ENCODE peak calls at places on chromosomes 4 and X, in four cellular contexts. One of them, this sample, is unnamed.
A peak's percentile ranks its signal among the peaks of the same experiment; 100 is the strongest.

GRCh38 chrX:42276982-42277690 is 353.8 kb upstream of the CASK start:
- DNase-seq in stimulated activated CD4-positive, alpha-beta T cell treated with anti-CD3 and anti-CD28 coated beads, Interleukin-4, amount 100 ng/mL, for 24 hours: no peak
- DNase-seq in NCI-H1694 treated with DMSO at 0.1 percent for 48 hours: no peak
- DNase-seq in HT-29: no peak
- DNase-seq in this sample: no peak

GRCh38 chr4:8769645-8770517 is 101.8 kb downstream of the HMX1 start:
- DNase-seq in stimulated activated CD4-positive, alpha-beta T cell treated with anti-CD3 and anti-CD28 coated beads, Interleukin-4, amount 100 ng/mL, for 24 hours: no peak
- DNase-seq in NCI-H1694 treated with DMSO at 0.1 percent for 48 hours: no peak
- DNase-seq in HT-29: no peak
- DNase-seq in this sample: peak; percentile 11

GRCh38 chr4:114642173-114642780 is 43.7 kb downstream of the UGT8 start:
- DNase-seq in stimulated activated CD4-positive, alpha-beta T cell treated with anti-CD3 and anti-CD28 coated beads, Interleukin-4, amount 100 ng/mL, for 24 hours: no peak
- DNase-seq in NCI-H1694 treated with DMSO at 0.1 percent for 48 hours: no peak
- DNase-seq in HT-29: no peak
- DNase-seq in this sample: no peak

GRCh38 chrX:68018248-68019203 is 414.8 kb downstream of the OPHN1 start:
- DNase-seq in stimulated activated CD4-positive, alpha-beta T cell treated with anti-CD3 and anti-CD28 coated beads, Interleukin-4, amount 100 ng/mL, for 24 hours: no peak
- DNase-seq in NCI-H1694 treated with DMSO at 0.1 percent for 48 hours: no peak
- DNase-seq in HT-29: peak; percentile 59
- DNase-seq in this sample: peak; percentile 31

GRCh38 chr4:913280-913618 is 18.9 kb downstream of the GAK start:
- DNase-seq in stimulated activated CD4-positive, alpha-beta T cell treated with anti-CD3 and anti-CD28 coated beads, Interleukin-4, amount 100 ng/mL, for 24 hours: no peak
- DNase-seq in NCI-H1694 treated with DMSO at 0.1 percent for 48 hours: no peak
- DNase-seq in HT-29: no peak
- DNase-seq in this sample: no peak

GRCh38 chr4:185693548-185694215 is 118.3 kb downstream of the SORBS2 start:
- DNase-seq in stimulated activated CD4-positive, alpha-beta T cell treated with anti-CD3 and anti-CD28 coated beads, Interleukin-4, amount 100 ng/mL, for 24 hours: no peak
- DNase-seq in NCI-H1694 treated with DMSO at 0.1 percent for 48 hours: no peak
- DNase-seq in HT-29: no peak
- DNase-seq in this sample: peak; percentile 46

GRCh38 chr4:172083236-172083635 is 270.0 kb downstream of the GALNTL6 start:
- DNase-seq in stimulated activated CD4-positive, alpha-beta T cell treated with anti-CD3 and anti-CD28 coated beads, Interleukin-4, amount 100 ng/mL, for 24 hours: no peak
- DNase-seq in NCI-H1694 treated with DMSO at 0.1 percent for 48 hours: no peak
- DNase-seq in HT-29: no peak
- DNase-seq in this sample: no peak

GRCh38 chr4:36758779-36759178 is 477.4 kb downstream of the DTHD1 start:
- DNase-seq in stimulated activated CD4-positive, alpha-beta T cell treated with anti-CD3 and anti-CD28 coated beads, Interleukin-4, amount 100 ng/mL, for 24 hours: no peak
- DNase-seq in NCI-H1694 treated with DMSO at 0.1 percent for 48 hours: no peak
- DNase-seq in HT-29: no peak
- DNase-seq in this sample: no peak

GRCh38 chrX:69144854-69145253 is 20.4 kb downstream of the PJA1 start:
- DNase-seq in stimulated activated CD4-positive, alpha-beta T cell treated with anti-CD3 and anti-CD28 coated beads, Interleukin-4, amount 100 ng/mL, for 24 hours: no peak
- DNase-seq in NCI-H1694 treated with DMSO at 0.1 percent for 48 hours: no peak
- DNase-seq in HT-29: no peak
- DNase-seq in this sample: no peak

GRCh38 chr4:68326146-68326545 is 23.7 kb downstream of the YTHDC1 start:
- DNase-seq in stimulated activated CD4-positive, alpha-beta T cell treated with anti-CD3 and anti-CD28 coated beads, Interleukin-4, amount 100 ng/mL, for 24 hours: no peak
- DNase-seq in NCI-H1694 treated with DMSO at 0.1 percent for 48 hours: no peak
- DNase-seq in HT-29: no peak
- DNase-seq in this sample: no peak

GRCh38 chrX:114611018-114611619 is 27.2 kb downstream of the HTR2C start:
- DNase-seq in stimulated activated CD4-positive, alpha-beta T cell treated with anti-CD3 and anti-CD28 coated beads, Interleukin-4, amount 100 ng/mL, for 24 hours: peak; percentile 4
- DNase-seq in NCI-H1694 treated with DMSO at 0.1 percent for 48 hours: peak; percentile 22
- DNase-seq in HT-29: peak; percentile 76
- DNase-seq in this sample: peak; percentile 24

GRCh38 chr4:105709081-105709450 is 482 bp downstream of the GSTCD start:
- DNase-seq in stimulated activated CD4-positive, alpha-beta T cell treated with anti-CD3 and anti-CD28 coated beads, Interleukin-4, amount 100 ng/mL, for 24 hours: no peak
- DNase-seq in NCI-H1694 treated with DMSO at 0.1 percent for 48 hours: peak; percentile 39
- DNase-seq in HT-29: peak; percentile 45
- DNase-seq in this sample: peak; percentile 12

GRCh38 chr4:77155631-77156345 is 1.2 kb upstream of the CCNG2 start:
- DNase-seq in stimulated activated CD4-positive, alpha-beta T cell treated with anti-CD3 and anti-CD28 coated beads, Interleukin-4, amount 100 ng/mL, for 24 hours: no peak
- DNase-seq in NCI-H1694 treated with DMSO at 0.1 percent for 48 hours: no peak
- DNase-seq in HT-29: peak; percentile 48
- DNase-seq in this sample: no peak

GRCh38 chrX:16853537-16853936 is 16.6 kb downstream of the RBBP7 start:
- DNase-seq in stimulated activated CD4-positive, alpha-beta T cell treated with anti-CD3 and anti-CD28 coated beads, Interleukin-4, amount 100 ng/mL, for 24 hours: no peak
- DNase-seq in NCI-H1694 treated with DMSO at 0.1 percent for 48 hours: no peak
- DNase-seq in HT-29: no peak
- DNase-seq in this sample: no peak

GRCh38 chr4:41339812-41340809 is 83.4 kb downstream of the UCHL1 start:
- DNase-seq in stimulated activated CD4-positive, alpha-beta T cell treated with anti-CD3 and anti-CD28 coated beads, Interleukin-4, amount 100 ng/mL, for 24 hours: no peak
- DNase-seq in NCI-H1694 treated with DMSO at 0.1 percent for 48 hours: peak; percentile 44
- DNase-seq in HT-29: no peak
- DNase-seq in this sample: peak; percentile 25

GRCh38 chrX:149691794-149692193 is 20.1 kb upstream of the MAGEA11 start:
- DNase-seq in stimulated activated CD4-positive, alpha-beta T cell treated with anti-CD3 and anti-CD28 coated beads, Interleukin-4, amount 100 ng/mL, for 24 hours: no peak
- DNase-seq in NCI-H1694 treated with DMSO at 0.1 percent for 48 hours: no peak
- DNase-seq in HT-29: no peak
- DNase-seq in this sample: no peak

GRCh38 chrX:153557618-153558017 is 40.2 kb downstream of the ATP2B3 start:
- DNase-seq in stimulated activated CD4-positive, alpha-beta T cell treated with anti-CD3 and anti-CD28 coated beads, Interleukin-4, amount 100 ng/mL, for 24 hours: no peak
- DNase-seq in NCI-H1694 treated with DMSO at 0.1 percent for 48 hours: no peak
- DNase-seq in HT-29: peak; percentile 29
- DNase-seq in this sample: no peak